ENCODE peak calls at places on chromosomes 16 and 17, in five cellular contexts. Y, Q, A, T and R are unnamed samples.

GRCh38 chr16:57637020-57637419 is 8.6 kb downstream of the ADGRG1 start:
- DNase-seq in Y (no peak), Q (no peak), A (no peak), T (no peak), R (peak)

GRCh38 chr16:53588081-53588648 is 85.2 kb upstream of the AKTIP start:
- DNase-seq in Y (no peak), Q (no peak), A (no peak), T (no peak), R (no peak)

GRCh38 chr16:85731179-85731578 is 19.7 kb downstream of the C16orf74 start:
- DNase-seq in Y (no peak), Q (no peak), A (no peak), T (no peak), R (no peak)

GRCh38 chr16:841455-842060 is 41.0 kb upstream of the GNG13 start:
- DNase-seq in Y (no peak), Q (no peak), A (no peak), T (no peak), R (no peak)

GRCh38 chr17:11644265-11645212 is 46.3 kb downstream of the DNAH9 start:
- DNase-seq in Y (peak), Q (peak), A (no peak), T (peak), R (peak)

GRCh38 chr17:17613708-17614114 is 22.2 kb upstream of the PEMT start:
- DNase-seq in Y (no peak), Q (peak), A (no peak), T (peak), R (peak)

GRCh38 chr16:67528222-67528869 is at the start of gene RIPOR1:
- DNase-seq in Y (peak), Q (no peak), A (peak), T (no peak), R (no peak)

GRCh38 chr17:21213491-21214014 is 408 bp downstream of the TMEM11 start:
- DNase-seq in Y (peak), Q (no peak), A (peak), T (no peak), R (peak)

GRCh38 chr16:84547539-84548058 is 43.1 kb upstream of the MEAK7 start:
- DNase-seq in Y (no peak), Q (no peak), A (no peak), T (no peak), R (peak)

GRCh38 chr17:19361326-19361725 is 1.2 kb downstream of the B9D1 start:
- DNase-seq in Y (no peak), Q (no peak), A (no peak), T (no peak), R (no peak)

GRCh38 chr17:62578757-62579487 is 48.5 kb upstream of the MRC2 start:
- DNase-seq in Y (no peak), Q (no peak), A (no peak), T (no peak), R (no peak)

GRCh38 chr16:26644912-26645543 is 421.7 kb upstream of the C16orf82 start:
- DNase-seq in Y (no peak), Q (no peak), A (no peak), T (no peak), R (no peak)

GRCh38 chr16:11597268-11597690 is 10.6 kb upstream of the LITAF start:
- DNase-seq in Y (no peak), Q (no peak), A (no peak), T (no peak), R (peak)

GRCh38 chr17:422196-422930 is 69.8 kb upstream of the RPH3AL start:
- DNase-seq in Y (no peak), Q (no peak), A (no peak), T (no peak), R (no peak)

GRCh38 chr16:24523569-24523968 is 15.8 kb upstream of the RBBP6 start:
- DNase-seq in Y (no peak), Q (no peak), A (peak), T (no peak), R (no peak)

GRCh38 chr17:14815079-14815478 is 450.0 kb downstream of the PMP22 start:
- DNase-seq in Y (no peak), Q (no peak), A (no peak), T (no peak), R (no peak)
- H3K4me3 ChIP-seq in Y (no peak), Q (no peak), A (no peak), T (no peak), R (no peak)

GRCh38 chr16:71364306-71364705 is 5.8 kb downstream of the CALB2 start:
- DNase-seq in Y (no peak), Q (no peak), A (no peak), T (no peak), R (no peak)

GRCh38 chr16:71368958-71369357 is 10.4 kb downstream of the CALB2 start:
- DNase-seq in Y (no peak), Q (no peak), A (no peak), T (no peak), R (no peak)

GRCh38 chr16:71365021-71365420 is 6.5 kb downstream of the CALB2 start:
- DNase-seq in Y (no peak), Q (no peak), A (no peak), T (no peak), R (no peak)

GRCh38 chr16:71369494-71369893 is 11.0 kb downstream of the CALB2 start:
- DNase-seq in Y (no peak), Q (no peak), A (no peak), T (no peak), R (no peak)

GRCh38 chr16:71367243-71367976 is 8.9 kb downstream of the CALB2 start:
- DNase-seq in Y (peak), Q (peak), A (no peak), T (no peak), R (peak)
- TF ChIP-seq CTCF in Y (peak), Q (peak), A (no peak), T (peak), R (peak)

DNA sequence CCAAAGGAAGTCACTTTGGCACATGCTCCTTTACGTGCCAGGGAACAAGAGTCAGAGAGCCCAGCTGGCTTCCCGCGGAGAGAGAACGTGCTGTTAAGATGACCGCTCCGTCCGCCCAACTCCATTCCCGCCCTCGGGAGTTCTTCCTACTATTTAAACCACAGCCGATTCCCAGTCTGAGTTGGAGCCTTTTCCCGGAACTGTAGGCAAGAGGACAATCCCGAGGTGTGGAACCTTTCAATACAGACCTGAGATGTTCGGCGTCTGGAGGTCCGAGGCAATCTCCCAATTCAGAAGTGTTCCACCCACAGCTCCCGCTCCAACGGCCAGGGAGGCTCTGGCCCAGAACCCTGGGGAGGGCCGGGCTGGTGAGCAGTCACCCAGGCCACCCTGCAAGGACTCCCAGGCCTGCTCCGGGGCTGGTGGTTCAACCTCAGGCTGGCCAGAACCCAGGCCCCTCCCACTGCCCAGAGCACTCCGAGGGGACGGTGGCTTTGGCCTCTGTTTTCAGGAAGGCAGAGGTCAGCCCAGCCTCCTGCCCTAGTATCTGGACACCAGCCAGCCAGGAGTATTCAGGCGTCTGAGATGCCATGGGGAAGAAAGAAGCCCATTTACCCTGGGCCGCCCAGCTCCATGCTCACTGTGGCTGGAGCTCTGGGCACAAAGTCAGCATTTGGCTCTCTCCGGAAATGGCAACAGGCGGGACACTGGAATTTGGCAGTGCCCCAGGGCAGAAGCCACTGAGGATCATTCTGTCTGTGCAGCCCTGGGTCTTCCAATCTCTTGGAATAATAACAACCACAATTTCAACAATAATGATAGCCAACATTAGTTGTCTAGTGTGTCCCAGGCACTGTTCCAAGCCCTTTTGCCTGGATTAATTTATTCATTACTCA is 21.4 kb downstream of the EMP2 start:
- DNase-seq in Y (peak), Q (peak), A (peak), T (peak), R (no peak)
- H3K4me3 ChIP-seq in Y (peak), Q (peak), A (no peak), T (no peak), R (no peak)

GRCh38 chr16:83481589-83481988 is 326.2 kb upstream of the HSBP1 start:
- DNase-seq in Y (no peak), Q (no peak), A (no peak), T (no peak), R (no peak)
- TF ChIP-seq CTCF in Y (no peak), Q (no peak), A (no peak), T (no peak), R (no peak)

GRCh38 chr17:35795871-35796265 is 427 bp upstream of the MMP28 start:
- DNase-seq in Y (no peak), Q (no peak), A (no peak), T (no peak), R (no peak)
- H3K4me3 ChIP-seq in Y (peak), Q (peak), A (no peak), T (no peak), R (peak)